ENCODE peak calls at places on chromosomes 2 and 18, in eight cellular contexts. One of them, this sample, is unnamed. For H3K36me3 and H3K9me3, the result is how much of the 10 kb centered on the place peaks cover.

GRCh38 chr2:40450066-40450841 is 1.6 kb downstream of the SLC8A1 start:
- DNase-seq in mammary epithelial cell: peak
- DNase-seq in neuronal stem cell: no peak
- DNase-seq in aorta: peak
- DNase-seq in adrenal gland: no peak
- DNase-seq in CD8-positive, alpha-beta T cell: no peak
- DNase-seq in thoracic aorta: no peak
- DNase-seq in colonic mucosa: no peak
- DNase-seq in this sample: peak

GRCh38 chr18:77108001-77108692 is 24.4 kb downstream of the MBP start:
- DNase-seq in CD8-positive, alpha-beta T cell: no peak
- DNase-seq in neuronal stem cell: no peak
- DNase-seq in aorta: peak
- DNase-seq in mammary epithelial cell: no peak
- DNase-seq in thoracic aorta: no peak
- DNase-seq in colonic mucosa: peak
- DNase-seq in adrenal gland: peak
- DNase-seq in this sample: no peak

GRCh38 chr2:18368008-18368407 is 192.4 kb downstream of the RDH14 start:
- DNase-seq in thoracic aorta: no peak
- DNase-seq in neuronal stem cell: no peak
- DNase-seq in CD8-positive, alpha-beta T cell: no peak
- DNase-seq in adrenal gland: no peak
- DNase-seq in mammary epithelial cell: peak
- DNase-seq in colonic mucosa: no peak
- DNase-seq in aorta: no peak
- DNase-seq in this sample: no peak

GRCh38 chr2:233152541-233152940 is 92.4 kb downstream of the INPP5D start:
- DNase-seq in CD8-positive, alpha-beta T cell: no peak
- DNase-seq in thoracic aorta: no peak
- DNase-seq in colonic mucosa: no peak
- DNase-seq in aorta: peak
- DNase-seq in neuronal stem cell: no peak
- DNase-seq in mammary epithelial cell: no peak
- DNase-seq in adrenal gland: peak
- DNase-seq in this sample: no peak

GRCh38 chr2:66515743-66516142 is 80.8 kb downstream of the MEIS1 start:
- DNase-seq in CD8-positive, alpha-beta T cell: no peak
- DNase-seq in colonic mucosa: no peak
- DNase-seq in adrenal gland: no peak
- DNase-seq in mammary epithelial cell: no peak
- DNase-seq in aorta: no peak
- DNase-seq in neuronal stem cell: no peak
- DNase-seq in thoracic aorta: no peak
- DNase-seq in this sample: no peak

GRCh38 chr2:70094171-70094977 is 7.1 kb downstream of the PCBP1 start:
- DNase-seq in CD8-positive, alpha-beta T cell: no peak
- DNase-seq in mammary epithelial cell: no peak
- DNase-seq in colonic mucosa: no peak
- DNase-seq in adrenal gland: no peak
- DNase-seq in thoracic aorta: no peak
- DNase-seq in aorta: no peak
- DNase-seq in neuronal stem cell: no peak
- DNase-seq in this sample: no peak

GRCh38 chr2:16686641-16687040 is 21.0 kb upstream of the CYRIA start:
- DNase-seq in CD8-positive, alpha-beta T cell: no peak
- DNase-seq in neuronal stem cell: no peak
- DNase-seq in colonic mucosa: no peak
- DNase-seq in adrenal gland: no peak
- DNase-seq in aorta: no peak
- DNase-seq in mammary epithelial cell: no peak
- DNase-seq in thoracic aorta: no peak
- DNase-seq in this sample: no peak

GRCh38 chr2:2689313-2689712 is 358.2 kb upstream of the MYT1L start:
- DNase-seq in CD8-positive, alpha-beta T cell: no peak
- DNase-seq in adrenal gland: no peak
- DNase-seq in aorta: no peak
- DNase-seq in neuronal stem cell: no peak
- DNase-seq in thoracic aorta: no peak
- DNase-seq in mammary epithelial cell: no peak
- DNase-seq in colonic mucosa: no peak
- DNase-seq in this sample: no peak

GRCh38 chr2:186486651-186487647 is 889 bp downstream of the ZC3H15 start:
- DNase-seq in colonic mucosa: no peak
- DNase-seq in mammary epithelial cell: peak
- DNase-seq in thoracic aorta: no peak
- DNase-seq in aorta: no peak
- DNase-seq in neuronal stem cell: no peak
- DNase-seq in adrenal gland: no peak
- DNase-seq in CD8-positive, alpha-beta T cell: no peak
- DNase-seq in this sample: no peak

GRCh38 chr2:208006833-208007232 is 18.5 kb downstream of the PLEKHM3 start:
- DNase-seq in neuronal stem cell: no peak
- DNase-seq in adrenal gland: no peak
- DNase-seq in mammary epithelial cell: peak
- DNase-seq in aorta: no peak
- DNase-seq in CD8-positive, alpha-beta T cell: no peak
- DNase-seq in thoracic aorta: no peak
- DNase-seq in colonic mucosa: no peak
- DNase-seq in this sample: no peak

GRCh38 chr2:47530105-47530504 is 127.1 kb downstream of the MSH2 start:
- DNase-seq in adrenal gland: no peak
- DNase-seq in aorta: no peak
- DNase-seq in thoracic aorta: no peak
- DNase-seq in CD8-positive, alpha-beta T cell: no peak
- DNase-seq in colonic mucosa: no peak
- DNase-seq in mammary epithelial cell: no peak
- DNase-seq in neuronal stem cell: no peak
- DNase-seq in this sample: no peak

DNA sequence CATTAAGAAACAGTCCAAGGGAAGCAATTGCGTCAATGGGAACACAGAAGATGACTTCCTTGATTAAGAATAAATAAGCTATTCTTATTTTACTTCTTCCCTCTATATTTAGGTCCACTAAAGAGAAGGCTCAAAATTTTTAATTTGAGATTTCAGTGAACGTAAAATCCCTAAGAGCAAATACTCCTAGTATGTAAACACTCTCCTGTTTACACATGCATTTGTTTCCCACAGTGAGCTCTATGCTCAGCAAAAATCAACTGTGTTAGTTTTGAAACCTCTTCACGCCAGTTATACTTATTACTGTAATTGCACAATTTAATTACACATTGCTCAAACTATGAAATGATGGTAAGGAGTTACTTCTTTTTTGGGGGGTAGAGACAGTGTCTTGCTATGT is 8.8 kb downstream of the SLC39A6 start:
- DNase-seq in adrenal gland: no peak
- DNase-seq in mammary epithelial cell: no peak
- DNase-seq in neuronal stem cell: no peak
- DNase-seq in CD8-positive, alpha-beta T cell: no peak
- DNase-seq in thoracic aorta: no peak
- DNase-seq in colonic mucosa: no peak
- DNase-seq in aorta: no peak
- DNase-seq in this sample: no peak
- H3K36me3 ChIP-seq in adrenal gland: under half
- H3K36me3 ChIP-seq in mammary epithelial cell: under half
- H3K36me3 ChIP-seq in neuronal stem cell: half or more
- H3K36me3 ChIP-seq in CD8-positive, alpha-beta T cell: under half
- H3K36me3 ChIP-seq in thoracic aorta: under half
- H3K36me3 ChIP-seq in colonic mucosa: under half
- H3K36me3 ChIP-seq in aorta: under half
- H3K36me3 ChIP-seq in this sample: under half

GRCh38 chr2:172572981-172573380 is 17.1 kb downstream of the PDK1 start:
- DNase-seq in CD8-positive, alpha-beta T cell: no peak
- DNase-seq in colonic mucosa: no peak
- DNase-seq in mammary epithelial cell: no peak
- DNase-seq in aorta: no peak
- DNase-seq in adrenal gland: no peak
- DNase-seq in thoracic aorta: no peak
- DNase-seq in neuronal stem cell: no peak
- DNase-seq in this sample: no peak

GRCh38 chr2:172571245-172571644 is 15.4 kb downstream of the PDK1 start:
- DNase-seq in aorta: no peak
- DNase-seq in thoracic aorta: no peak
- DNase-seq in adrenal gland: no peak
- DNase-seq in colonic mucosa: no peak
- DNase-seq in neuronal stem cell: no peak
- DNase-seq in mammary epithelial cell: no peak
- DNase-seq in CD8-positive, alpha-beta T cell: no peak
- DNase-seq in this sample: no peak

GRCh38 chr2:172578860-172579512 is 23.1 kb downstream of the PDK1 start:
- DNase-seq in adrenal gland: no peak
- DNase-seq in CD8-positive, alpha-beta T cell: no peak
- DNase-seq in thoracic aorta: no peak
- DNase-seq in mammary epithelial cell: no peak
- DNase-seq in neuronal stem cell: no peak
- DNase-seq in aorta: no peak
- DNase-seq in colonic mucosa: no peak
- DNase-seq in this sample: no peak

GRCh38 chr2:172578054-172578453 is 22.2 kb downstream of the PDK1 start:
- DNase-seq in colonic mucosa: no peak
- DNase-seq in mammary epithelial cell: peak
- DNase-seq in adrenal gland: no peak
- DNase-seq in CD8-positive, alpha-beta T cell: no peak
- DNase-seq in neuronal stem cell: no peak
- DNase-seq in thoracic aorta: no peak
- DNase-seq in aorta: no peak
- DNase-seq in this sample: no peak

GRCh38 chr2:172574965-172575364 is 19.1 kb downstream of the PDK1 start:
- DNase-seq in neuronal stem cell: no peak
- DNase-seq in adrenal gland: no peak
- DNase-seq in CD8-positive, alpha-beta T cell: no peak
- DNase-seq in aorta: no peak
- DNase-seq in thoracic aorta: no peak
- DNase-seq in mammary epithelial cell: no peak
- DNase-seq in colonic mucosa: no peak
- DNase-seq in this sample: no peak
- H3K9me3 ChIP-seq in neuronal stem cell: under half
- H3K9me3 ChIP-seq in adrenal gland: under half
- H3K9me3 ChIP-seq in CD8-positive, alpha-beta T cell: under half
- H3K9me3 ChIP-seq in aorta: under half
- H3K9me3 ChIP-seq in thoracic aorta: under half
- H3K9me3 ChIP-seq in mammary epithelial cell: under half
- H3K9me3 ChIP-seq in colonic mucosa: under half
- H3K9me3 ChIP-seq in this sample: under half

DNA sequence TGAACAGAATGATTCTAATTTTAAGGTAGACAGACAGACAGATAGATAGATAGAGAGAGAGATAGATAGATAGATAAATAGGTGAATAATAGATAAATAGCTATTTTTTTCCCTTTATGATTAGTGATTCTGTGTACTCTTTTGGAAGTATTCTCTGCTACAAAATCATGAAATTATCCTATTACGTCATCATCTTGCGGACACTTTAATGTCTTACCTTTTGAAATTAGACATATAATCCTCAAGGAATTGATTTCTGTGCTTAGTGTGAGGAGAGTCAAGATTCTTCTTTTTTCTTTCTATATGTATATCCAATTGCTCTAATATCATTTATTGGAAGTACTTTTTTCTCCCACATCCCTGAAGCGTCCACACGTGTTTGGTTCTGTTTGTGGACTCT is 215.2 kb downstream of the SCG2 start:
- DNase-seq in mammary epithelial cell: no peak
- DNase-seq in thoracic aorta: no peak
- DNase-seq in adrenal gland: no peak
- DNase-seq in aorta: no peak
- DNase-seq in neuronal stem cell: no peak
- DNase-seq in colonic mucosa: no peak
- DNase-seq in CD8-positive, alpha-beta T cell: no peak
- DNase-seq in this sample: no peak
- H3K36me3 ChIP-seq in mammary epithelial cell: under half
- H3K36me3 ChIP-seq in thoracic aorta: under half
- H3K36me3 ChIP-seq in adrenal gland: under half
- H3K36me3 ChIP-seq in aorta: under half
- H3K36me3 ChIP-seq in neuronal stem cell: under half
- H3K36me3 ChIP-seq in colonic mucosa: under half
- H3K36me3 ChIP-seq in CD8-positive, alpha-beta T cell: under half
- H3K36me3 ChIP-seq in this sample: under half

GRCh38 chr2:56589820-56590219 is 406.0 kb downstream of the CCDC85A start:
- DNase-seq in colonic mucosa: no peak
- DNase-seq in aorta: no peak
- DNase-seq in mammary epithelial cell: no peak
- DNase-seq in neuronal stem cell: no peak
- DNase-seq in thoracic aorta: no peak
- DNase-seq in adrenal gland: no peak
- DNase-seq in CD8-positive, alpha-beta T cell: no peak
- DNase-seq in this sample: no peak

GRCh38 chr2:56583796-56584313 is 400.1 kb downstream of the CCDC85A start:
- DNase-seq in thoracic aorta: no peak
- DNase-seq in adrenal gland: no peak
- DNase-seq in mammary epithelial cell: no peak
- DNase-seq in aorta: no peak
- DNase-seq in neuronal stem cell: no peak
- DNase-seq in colonic mucosa: no peak
- DNase-seq in CD8-positive, alpha-beta T cell: no peak
- DNase-seq in this sample: no peak

GRCh38 chr2:56587456-56587855 is 403.7 kb downstream of the CCDC85A start:
- DNase-seq in CD8-positive, alpha-beta T cell: no peak
- DNase-seq in aorta: no peak
- DNase-seq in adrenal gland: no peak
- DNase-seq in thoracic aorta: no peak
- DNase-seq in neuronal stem cell: no peak
- DNase-seq in mammary epithelial cell: no peak
- DNase-seq in colonic mucosa: no peak
- DNase-seq in this sample: no peak

DNA sequence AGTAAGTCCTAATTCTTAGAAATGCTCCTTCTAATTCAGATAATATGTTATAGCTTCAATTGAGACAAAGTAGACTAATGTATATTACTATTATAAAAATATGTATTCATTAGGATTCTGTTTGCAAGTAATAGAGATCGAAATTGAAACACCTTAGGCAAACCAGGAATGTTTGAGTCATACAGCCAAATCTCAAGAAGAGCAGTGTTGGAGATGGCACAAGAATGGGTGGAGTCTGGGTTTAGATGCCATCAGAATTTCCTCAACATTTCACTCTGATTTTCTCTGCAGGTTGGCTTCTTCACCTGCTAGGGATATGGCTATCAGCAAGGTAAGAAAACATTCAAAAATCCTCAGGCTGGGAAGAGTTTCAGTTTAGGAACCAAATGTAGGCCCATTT is 405.4 kb downstream of the CCDC85A start:
- DNase-seq in mammary epithelial cell: peak
- DNase-seq in adrenal gland: no peak
- DNase-seq in neuronal stem cell: no peak
- DNase-seq in aorta: no peak
- DNase-seq in colonic mucosa: no peak
- DNase-seq in thoracic aorta: no peak
- DNase-seq in CD8-positive, alpha-beta T cell: no peak
- DNase-seq in this sample: no peak
- H3K9me3 ChIP-seq in mammary epithelial cell: under half
- H3K9me3 ChIP-seq in adrenal gland: under half
- H3K9me3 ChIP-seq in neuronal stem cell: under half
- H3K9me3 ChIP-seq in aorta: under half
- H3K9me3 ChIP-seq in colonic mucosa: under half
- H3K9me3 ChIP-seq in thoracic aorta: under half
- H3K9me3 ChIP-seq in CD8-positive, alpha-beta T cell: under half
- H3K9me3 ChIP-seq in this sample: under half

This sample was measured in mucosa of descending colon.